ENCODE peak calls at places on chromosomes 5 and 9, in seven cellular contexts. P, K, O, C, L, N and Y are unnamed samples.

GRCh38 chr5:9288234-9288633 is 257.6 kb downstream of the SEMA5A start:
- DNase-seq in P (peak), K (no peak), O (no peak), C (no peak), L (no peak), N (peak), Y (no peak)

GRCh38 chr5:6355294-6355693 is 23.1 kb downstream of the MED10 start:
- DNase-seq in P (no peak), K (no peak), O (peak), C (no peak), L (no peak), N (no peak), Y (no peak)

GRCh38 chr9:130387905-130388304 is 56.9 kb upstream of the ASS1 start:
- DNase-seq in P (no peak), K (peak), O (no peak), C (no peak), L (no peak), N (no peak), Y (no peak)

GRCh38 chr9:7259544-7260241 is 501.9 kb downstream of the KDM4C start:
- DNase-seq in P (no peak), K (no peak), O (no peak), C (no peak), L (no peak), N (no peak), Y (no peak)

GRCh38 chr5:143405063-143405746 is 1.7 kb upstream of the NR3C1 start:
- DNase-seq in P (peak), K (peak), O (peak), C (peak), L (peak), N (peak), Y (peak)

GRCh38 chr9:72355153-72355552 is 9.9 kb downstream of the ZFAND5 start:
- DNase-seq in P (no peak), K (no peak), O (no peak), C (no peak), L (no peak), N (no peak), Y (no peak)

GRCh38 chr9:134373269-134373668 is 47.0 kb downstream of the RXRA start:
- DNase-seq in P (no peak), K (no peak), O (no peak), C (no peak), L (no peak), N (no peak), Y (no peak)

GRCh38 chr9:116094846-116095245 is 58.7 kb upstream of the PAPPA start:
- DNase-seq in P (no peak), K (no peak), O (no peak), C (no peak), L (no peak), N (no peak), Y (no peak)